ENCODE peak calls at places on chromosomes 5 and 9, in eight cellular contexts. L is RWPE2, O is transverse colon, X is fibroblast of lung, U is body of pancreas, M is stomach, P is Peyer's patch, A is GM23338. Y is an unnamed sample.

GRCh38 chr9:133008406-133008805 is 22.4 kb upstream of the GTF3C5 start:
- DNase-seq in P (no peak), L (no peak), U (no peak), X (no peak), O (no peak), A (no peak), M (no peak), Y (no peak)

GRCh38 chr9:89410709-89411111 is 87.2 kb downstream of the SEMA4D start:
- DNase-seq in U (no peak), O (no peak), M (no peak), X (no peak), P (no peak), A (peak; percentile 54), L (no peak), Y (no peak)

GRCh38 chr5:13278148-13278547 is 666.3 kb downstream of the DNAH5 start:
- DNase-seq in A (peak; percentile 59), P (no peak), O (no peak), U (no peak), M (no peak), L (no peak), X (no peak), Y (no peak)

GRCh38 chr9:76574171-76574767 is 115.3 kb downstream of the GCNT1 start:
- DNase-seq in P (no peak), A (no peak), M (no peak), L (no peak), X (peak; percentile 36), U (no peak), O (no peak), Y (no peak)

GRCh38 chr5:151745071-151745705 is 13.2 kb downstream of the ATOX1 start:
- DNase-seq in L (peak; percentile 98), X (peak; percentile 90), U (peak; percentile 36), P (no peak), A (no peak), O (peak; percentile 29), M (peak; percentile 37), Y (no peak)

GRCh38 chr5:158265931-158266710 is 407.2 kb upstream of the CLINT1 start:
- DNase-seq in U (no peak), A (no peak), P (no peak), M (no peak), X (no peak), O (no peak), L (no peak), Y (no peak)

GRCh38 chr5:454936-455335 is 12.0 kb downstream of the EXOC3 start:
- DNase-seq in P (peak; percentile 41), M (no peak), X (no peak), A (peak; percentile 39), U (no peak), O (peak; percentile 5), L (peak; percentile 52), Y (peak; percentile 37)

GRCh38 chr9:33921967-33922895 is 105.3 kb downstream of the UBE2R2 start:
- DNase-seq in A (peak; percentile 75), M (no peak), P (no peak), U (no peak), X (no peak), O (no peak), L (no peak), Y (no peak)

GRCh38 chr9:27528278-27528885 is 1.2 kb downstream of the MOB3B start:
- DNase-seq in M (peak; percentile 84), X (peak; percentile 70), A (peak; percentile 93), U (peak; percentile 86), P (peak; percentile 92), O (peak; percentile 91), L (peak; percentile 82), Y (peak; percentile 79)

GRCh38 chr5:163976691-163977090 is 471.3 kb downstream of the MAT2B start:
- DNase-seq in M (no peak), L (no peak), O (no peak), X (peak; percentile 37), U (no peak), P (no peak), A (no peak), Y (no peak)

GRCh38 chr9:128160603-128160987 is 530 bp downstream of the BBLN start:
- DNase-seq in U (peak; percentile 22), P (no peak), L (peak; percentile 54), A (peak; percentile 46), M (no peak), O (peak; percentile 28), X (peak; percentile 29), Y (peak; percentile 64)

GRCh38 chr5:132704875-132705274 is 31.1 kb downstream of the IL4 start:
- DNase-seq in M (no peak), X (peak; percentile 66), L (no peak), P (no peak), U (no peak), A (no peak), O (no peak), Y (no peak)

GRCh38 chr5:66671305-66671704 is 75.1 kb downstream of the MAST4 start:
- DNase-seq in U (no peak), A (no peak), P (no peak), L (no peak), M (no peak), X (no peak), O (no peak), Y (no peak)

GRCh38 chr5:103244398-103244797 is 14.2 kb upstream of the MACIR start:
- DNase-seq in O (no peak), A (no peak), X (no peak), U (no peak), M (no peak), P (no peak), L (no peak), Y (no peak)

GRCh38 chr9:81690251-81690851 is 1.0 kb upstream of the TLE1 start:
- DNase-seq in A (peak; percentile 79), L (no peak), P (peak; percentile 59), U (peak; percentile 82), X (peak; percentile 41), M (peak; percentile 70), O (peak; percentile 80), Y (peak; percentile 30)

GRCh38 chr5:64181440-64181839 is 15.8 kb downstream of the RNF180 start:
- DNase-seq in L (no peak), X (no peak), P (no peak), O (no peak), U (no peak), A (no peak), M (no peak), Y (no peak)

GRCh38 chr5:54024466-54024865 is 285.9 kb downstream of the ARL15 start:
- DNase-seq in M (no peak), U (no peak), L (no peak), X (peak; percentile 35), O (no peak), A (no peak), P (no peak), Y (no peak)

GRCh38 chr9:113274474-113275146 is 762 bp downstream of the CDC26 start:
- DNase-seq in M (no peak), L (no peak), A (peak; percentile 91), P (no peak), O (no peak), X (peak; percentile 43), U (no peak), Y (no peak)

GRCh38 chr9:86286278-86286677 is 3.9 kb upstream of the ISCA1 start:
- DNase-seq in O (no peak), M (no peak), X (no peak), P (no peak), L (no peak), U (no peak), A (peak; percentile 21), Y (no peak)

GRCh38 chr5:132267931-132268501 is 10.5 kb downstream of the PDLIM4 start:
- DNase-seq in X (no peak), A (no peak), M (no peak), O (no peak), U (no peak), L (peak; percentile 63), P (peak; percentile 42), Y (no peak)

GRCh38 chr5:135013445-135013844 is 20.6 kb downstream of the PITX1 start:
- DNase-seq in M (no peak), O (no peak), X (no peak), U (no peak), P (peak; percentile 22), L (peak; percentile 61), A (no peak), Y (no peak)

GRCh38 chr9:133524679-133525228 is at the start of gene MYMK:
- DNase-seq in A (no peak), M (no peak), U (no peak), P (no peak), O (no peak), L (no peak), X (no peak), Y (no peak)

GRCh38 chr9:31153250-31153840 is 1231.1 kb upstream of the ACO1 start:
- DNase-seq in X (peak; percentile 13), M (no peak), A (no peak), U (no peak), P (no peak), L (no peak), O (no peak), Y (no peak)

GRCh38 chr5:38445374-38446028 is 110.9 kb downstream of the LIFR start:
- DNase-seq in U (peak; percentile 35), P (no peak), L (no peak), A (no peak), X (peak; percentile 45), O (no peak), M (no peak), Y (peak; percentile 71)

GRCh38 chr9:18905883-18906649 is 126.9 kb downstream of the SAXO1 start:
- DNase-seq in M (no peak), P (no peak), X (peak; percentile 59), L (no peak), O (no peak), U (no peak), A (no peak), Y (no peak)

GRCh38 chr5:139668064-139668880 is 20.1 kb downstream of the CXXC5 start:
- DNase-seq in X (peak; percentile 58), L (no peak), M (peak; percentile 49), P (no peak), O (no peak), U (peak; percentile 65), A (peak; percentile 82), Y (peak; percentile 82)

GRCh38 chr5:11143456-11144267 is 382.6 kb upstream of the DAP start:
- DNase-seq in M (no peak), L (no peak), P (no peak), U (no peak), X (peak; percentile 72), A (no peak), O (no peak), Y (no peak)

GRCh38 chr5:168670881-168671575 is 91.9 kb upstream of the PANK3 start:
- DNase-seq in P (no peak), O (no peak), M (no peak), L (no peak), U (no peak), A (peak; percentile 73), X (no peak), Y (no peak)
- TF ChIP-seq CTCF in P (no peak), O (no peak), M (no peak), L (no peak), U (no peak), A (peak; percentile 52), X (no peak), Y (no peak)

GRCh38 chr5:176447538-176447981 is 625 bp upstream of the FAF2 start:
- DNase-seq in P (no peak), M (no peak), A (no peak), U (no peak), L (peak; percentile 75), X (no peak), O (no peak), Y (no peak)
- H3K4me1 ChIP-seq in P (no peaks in the 10 kb centered on the region), M (peaks cover 29% of the 10 kb centered on the region), A (peaks cover 4% of the 10 kb centered on the region), U (peaks cover 34% of the 10 kb centered on the region), L (peaks cover 17% of the 10 kb centered on the region), X (peaks cover 3% of the 10 kb centered on the region), O (peaks cover 10% of the 10 kb centered on the region), Y (peaks cover 24% of the 10 kb centered on the region)

GRCh38 chr9:136547508-136548215 is 1.8 kb upstream of the NOTCH1 start:
- DNase-seq in O (no peak), L (no peak), A (no peak), M (no peak), P (peak; percentile 47), X (no peak), U (no peak), Y (no peak)
- H3K27ac ChIP-seq in O (peak overlapping the region; percentile 93), L (peak overlapping the region; percentile 82), A (no peak overlapping the region), M (peak overlapping the region; percentile 98), P (peak overlapping the region; percentile 99), X (no peak overlapping the region), U (peak overlapping the region; percentile 99), Y (peak overlapping the region; percentile 96)

GRCh38 chr9:21833090-21833801 is 30.8 kb downstream of the MTAP start:
- DNase-seq in P (no peak), L (peak; percentile 77), X (no peak), A (no peak), O (no peak), U (no peak), M (no peak), Y (no peak)
- TF ChIP-seq CTCF in P (no peak), L (no peak), X (no peak), A (no peak), O (no peak), U (no peak), M (no peak), Y (no peak)

Y was measured in psoas muscle.